ENCODE peak calls at places on chromosomes 1 and 21, in four cellular contexts. X is cardiac fibroblast, T is GM13977, C is brain microvascular endothelial cell. E is an unnamed sample.

GRCh38 chr1:162951553-162952315 is 90.8 kb upstream of the CCDC190 start:
- DNase-seq in X (peak; percentile 34), T (no peak), C (no peak), E (no peak)

GRCh38 chr1:78419309-78419708 is 71.5 kb upstream of the PTGFR start:
- DNase-seq in T (no peak), X (peak; percentile 21), C (no peak), E (peak; percentile 13)

GRCh38 chr1:199573047-199573446 is 454.5 kb upstream of the NR5A2 start:
- DNase-seq in X (no peak), T (no peak), C (no peak), E (no peak)

GRCh38 chr1:92851729-92852128 is 19.9 kb downstream of the RPL5 start:
- DNase-seq in C (no peak), T (no peak), X (peak; percentile 47), E (no peak)

GRCh38 chr1:234114648-234115307 is 210.3 kb downstream of the SLC35F3 start:
- DNase-seq in C (peak; percentile 44), X (peak; percentile 72), T (peak; percentile 53), E (peak; percentile 84)

GRCh38 chr1:28031173-28031572 is 57.2 kb downstream of the EYA3 start:
- DNase-seq in X (peak; percentile 35), T (no peak), C (no peak), E (no peak)

GRCh38 chr1:222910699-222911098 is 95.9 kb downstream of the DISP1 start:
- DNase-seq in T (no peak), C (peak; percentile 36), X (peak; percentile 47), E (peak; percentile 74)

GRCh38 chr1:224865510-224865909 is 64.0 kb upstream of the DNAH14 start:
- DNase-seq in T (no peak), X (no peak), C (no peak), E (no peak)

GRCh38 chr1:87766737-87767136 is 438.1 kb downstream of the LMO4 start:
- DNase-seq in X (peak; percentile 3), C (no peak), T (no peak), E (peak; percentile 13)

GRCh38 chr1:48023488-48023887 is 26.3 kb upstream of the TRABD2B start:
- DNase-seq in T (no peak), C (no peak), X (no peak), E (no peak)

GRCh38 chr1:23745515-23745914 is 2.2 kb downstream of the ELOA start:
- DNase-seq in C (no peak), T (peak; percentile 81), X (peak; percentile 63), E (peak; percentile 52)
- TF ChIP-seq CTCF in C (peak; percentile 42), T (peak; percentile 46), X (peak; percentile 45), E (peak; percentile 28)

GRCh38 chr1:179372160-179372559 is 6.4 kb downstream of the AXDND1 start:
- DNase-seq in T (no peak), C (no peak), X (no peak), E (no peak)

GRCh38 chr1:179365342-179366092 is at the start of gene AXDND1:
- DNase-seq in X (peak; percentile 92), T (peak; percentile 87), C (peak; percentile 90), E (peak; percentile 79)

GRCh38 chr1:179369751-179370341 is 4.1 kb downstream of the AXDND1 start:
- DNase-seq in X (peak; percentile 83), T (peak; percentile 63), C (peak; percentile 53), E (peak; percentile 81)

DNA sequence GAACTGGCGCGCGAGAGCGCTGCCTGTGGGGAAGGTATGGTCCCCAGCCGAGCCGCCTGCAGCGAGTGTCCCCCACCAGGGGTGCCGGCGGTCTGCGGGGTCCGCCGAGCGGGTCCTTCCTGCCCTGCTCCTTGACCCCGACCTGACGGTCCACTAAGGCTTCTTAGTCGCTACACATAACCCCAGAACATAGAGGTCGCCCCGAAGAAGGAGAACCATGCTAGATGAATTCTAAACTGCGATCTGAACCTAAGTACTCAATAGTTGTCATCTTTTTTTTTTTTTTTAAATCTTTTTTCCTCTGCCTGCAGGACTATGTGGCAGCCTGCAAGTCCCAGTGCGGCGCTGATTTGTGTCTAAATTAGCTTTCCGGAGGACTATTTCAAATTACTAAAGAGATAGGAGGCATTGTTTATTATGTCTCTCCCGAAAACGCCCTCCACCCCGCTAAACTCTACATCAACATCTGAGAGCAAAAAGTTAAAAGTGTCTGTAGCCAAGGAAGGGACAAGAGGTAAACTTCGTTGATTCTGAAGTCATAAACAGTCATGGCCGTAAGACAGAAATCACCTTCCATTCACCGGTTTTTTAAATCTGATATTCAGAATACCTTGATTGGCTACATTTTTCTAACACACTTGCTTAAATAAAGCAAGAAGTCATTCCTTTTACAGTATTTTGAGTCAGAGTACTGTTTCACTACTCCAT is 476 bp downstream of the AXDND1 start:
- DNase-seq in T (peak; percentile 9), C (no peak), X (peak; percentile 25), E (peak; percentile 12)
- TF ChIP-seq CTCF in T (no peak), C (no peak), X (no peak), E (no peak)

DNA sequence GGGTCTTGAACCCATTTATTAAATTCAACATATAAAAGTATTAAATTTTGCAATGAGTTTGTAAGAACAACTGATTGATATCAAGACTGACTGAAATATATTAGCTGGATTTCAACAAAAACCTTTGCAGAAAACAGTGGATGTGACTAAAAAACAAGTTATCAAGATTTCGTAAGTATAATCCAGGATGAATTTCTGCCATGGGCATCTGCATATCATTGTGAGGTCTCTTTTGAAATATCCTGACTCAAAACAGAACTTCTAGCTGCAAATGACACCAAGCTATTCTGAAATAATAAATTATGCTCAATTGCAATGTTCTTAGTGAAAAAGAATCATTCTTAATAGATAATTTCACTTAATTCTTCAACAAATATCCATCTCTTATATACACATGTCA is 52.7 kb downstream of the CD34 start:
- DNase-seq in X (no peak), T (no peak), C (no peak), E (no peak)
- TF ChIP-seq CTCF in X (no peak), T (no peak), C (no peak), E (no peak)

GRCh38 chr1:25342846-25343245 is 4.7 kb downstream of the TMEM50A start:
- DNase-seq in T (no peak), C (no peak), X (no peak), E (no peak)

GRCh38 chr1:25341746-25342145 is 3.6 kb downstream of the TMEM50A start:
- DNase-seq in T (no peak), X (no peak), C (no peak), E (no peak)

GRCh38 chr1:25343872-25344271 is 5.7 kb downstream of the TMEM50A start:
- DNase-seq in C (peak; percentile 80), X (peak; percentile 77), T (no peak), E (peak; percentile 77)

GRCh38 chr1:25338188-25338981 is at the start of gene TMEM50A:
- DNase-seq in T (peak; percentile 92), X (peak; percentile 88), C (peak; percentile 86), E (peak; percentile 79)
- TF ChIP-seq CTCF in T (no peak), X (no peak), C (no peak), E (no peak)

DNA sequence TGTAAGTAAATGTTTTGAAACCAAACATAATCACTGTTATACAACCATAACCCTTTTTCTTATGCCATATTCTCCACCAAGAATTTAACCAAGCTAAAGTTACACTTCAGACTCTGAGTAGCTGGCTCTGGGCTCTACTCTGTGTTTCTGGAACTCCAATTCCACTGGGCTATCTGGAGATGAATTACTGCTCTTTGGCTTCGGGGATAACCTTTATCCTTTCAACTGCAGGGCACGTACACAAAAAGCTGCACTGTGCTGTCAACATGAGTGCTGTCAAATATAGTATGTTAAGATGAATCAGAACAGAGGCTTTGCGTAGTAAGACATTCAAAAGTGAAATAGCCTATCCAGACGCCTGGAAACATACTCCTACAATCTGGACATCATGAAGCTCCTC is 500.6 kb downstream of the LTN1 start:
- DNase-seq in X (no peak), C (no peak), T (no peak), E (no peak)
- TF ChIP-seq CTCF in X (no peak), C (no peak), T (no peak), E (no peak)

E was measured in MCF 10A.